ENCODE peak calls at places on chromosomes 4 and X, in seven cellular contexts. Y is HT-29, M is fibroblast of lung, P is astrocyte of the spinal cord, J is posterior cingulate gyrus, S is mesendoderm, O is NCI-H1105. W is an unnamed sample.

GRCh38 chrX:37781808-37782207 is 1.9 kb downstream of the CYBB start:
- DNase-seq in Y (no peak), O (no peak), S (no peak), P (no peak), J (no peak), M (no peak), W (no peak)

GRCh38 chrX:22150371-22150770 is 118.2 kb downstream of the PHEX start:
- DNase-seq in Y (no peak), S (no peak), P (no peak), M (no peak), O (no peak), J (no peak), W (no peak)

GRCh38 chr4:1683903-1684755 is at the start of gene FAM53A:
- DNase-seq in S (peak), O (peak), P (peak), J (peak), M (peak), Y (peak), W (peak)

GRCh38 chr4:5974321-5974720 is 43.9 kb downstream of the C4orf50 start:
- DNase-seq in J (no peak), Y (no peak), M (no peak), O (no peak), S (no peak), P (no peak), W (no peak)

GRCh38 chrX:137424679-137425078 is 141.2 kb upstream of the ZIC3 start:
- DNase-seq in Y (no peak), J (no peak), O (no peak), S (peak), P (no peak), M (no peak), W (peak)

GRCh38 chr4:5045099-5045498 is 6.2 kb upstream of the STK32B start:
- DNase-seq in P (peak), Y (no peak), S (peak), O (no peak), J (peak), M (no peak), W (no peak)

GRCh38 chr4:100290585-100290984 is 100.3 kb upstream of the DDIT4L start:
- DNase-seq in M (no peak), Y (no peak), J (no peak), S (peak), P (no peak), O (no peak), W (no peak)

GRCh38 chr4:146122398-146122797 is 53.1 kb upstream of the LSM6 start:
- DNase-seq in J (no peak), S (no peak), P (no peak), O (no peak), M (no peak), Y (no peak), W (no peak)

GRCh38 chr4:7295201-7295916 is 103.0 kb downstream of the SORCS2 start:
- DNase-seq in Y (no peak), P (no peak), J (peak), S (no peak), M (no peak), O (no peak), W (no peak)

GRCh38 chr4:100649478-100649877 is 131.7 kb upstream of the EMCN start:
- DNase-seq in O (no peak), J (no peak), M (no peak), P (no peak), Y (no peak), S (peak), W (no peak)

GRCh38 chrX:33207056-33207455 is 4.3 kb downstream of the DMD start:
- DNase-seq in S (no peak), Y (no peak), O (no peak), P (no peak), M (peak), J (no peak), W (no peak)

GRCh38 chr4:120025516-120025915 is 41.1 kb downstream of the MAD2L1 start:
- DNase-seq in Y (no peak), S (no peak), O (no peak), P (no peak), J (no peak), M (peak), W (no peak)

GRCh38 chr4:155495572-155496293 is 119.0 kb upstream of the MAP9 start:
- DNase-seq in J (no peak), P (no peak), M (no peak), S (peak), O (no peak), Y (no peak), W (no peak)

GRCh38 chrX:100973411-100973810 is 3.9 kb downstream of the ARL13A start:
- DNase-seq in M (peak), P (peak), Y (no peak), O (no peak), S (no peak), J (no peak), W (no peak)

GRCh38 chr4:7144374-7145290 is 47.7 kb upstream of the SORCS2 start:
- DNase-seq in P (no peak), J (no peak), M (peak), O (no peak), S (peak), Y (no peak), W (no peak)

GRCh38 chr4:138428611-138429010 is 186.5 kb upstream of the SLC7A11 start:
- DNase-seq in O (no peak), J (no peak), P (peak), Y (no peak), S (no peak), M (no peak), W (no peak)

GRCh38 chr4:173777421-173777820 is 247.4 kb upstream of the HAND2 start:
- DNase-seq in J (no peak), M (no peak), S (peak), P (no peak), O (no peak), Y (no peak), W (no peak)

GRCh38 chrX:8191022-8191421 is 20.0 kb upstream of the VCX2 start:
- DNase-seq in Y (peak), M (no peak), P (no peak), S (peak), O (no peak), J (no peak), W (no peak)

GRCh38 chrX:134019567-134020206 is 34.3 kb upstream of the GPC3 start:
- DNase-seq in P (no peak), O (no peak), S (no peak), J (no peak), Y (no peak), M (no peak), W (no peak)

GRCh38 chr4:26288308-26288982 is 32.4 kb upstream of the RBPJ start:
- DNase-seq in M (peak), O (no peak), Y (peak), S (no peak), J (no peak), P (peak), W (no peak)

GRCh38 chrX:37349131-37350033 is at the start of gene PRRG1:
- DNase-seq in P (peak), S (peak), Y (peak), M (peak), J (peak), O (peak), W (peak)

GRCh38 chr4:88870428-88870827 is 172.8 kb upstream of the NAP1L5 start:
- DNase-seq in P (no peak), O (no peak), S (no peak), M (no peak), J (no peak), Y (no peak), W (no peak)

GRCh38 chrX:42751573-42751972 is 26.4 kb downstream of the PPP1R2C start:
- DNase-seq in J (no peak), M (no peak), O (no peak), S (no peak), P (no peak), Y (no peak), W (no peak)

GRCh38 chrX:122094611-122095010 is 1047.2 kb downstream of the GLUD2 start:
- DNase-seq in O (no peak), P (peak), J (no peak), Y (no peak), S (no peak), M (no peak), W (no peak)

GRCh38 chr4:177108708-177109107 is 201.0 kb upstream of the NEIL3 start:
- DNase-seq in Y (no peak), P (no peak), M (peak), J (no peak), S (peak), O (no peak), W (peak)

GRCh38 chr4:26330946-26331345 is 10.1 kb downstream of the RBPJ start:
- DNase-seq in P (no peak), J (no peak), S (peak), O (no peak), M (no peak), Y (no peak), W (peak)

GRCh38 chr4:10120943-10121567 is 4.5 kb upstream of the WDR1 start:
- DNase-seq in S (no peak), O (no peak), M (no peak), Y (no peak), P (no peak), J (no peak), W (no peak)

GRCh38 chr4:145763399-145763798 is 83.5 kb downstream of the C4orf51 start:
- DNase-seq in Y (no peak), J (no peak), S (no peak), O (no peak), M (no peak), P (no peak), W (no peak)

GRCh38 chr4:80989921-80990544 is 40.5 kb upstream of the BMP3 start:
- DNase-seq in Y (peak), J (no peak), M (peak), O (peak), P (peak), S (peak), W (peak)